ENCODE peak calls at places on chromosomes 1 and 21, in seven cellular contexts. R is fibroblast of pulmonary artery, X is PC-3, P is osteoblast, G is ovary, Q is dorsolateral prefrontal cortex, N is BE2C. T is an unnamed sample.

GRCh38 chr1:11058595-11059165 is 1.1 kb downstream of the SRM start:
- DNase-seq in G (no peak), N (no peak), R (no peak), X (no peak), P (peak), Q (no peak), T (no peak)

GRCh38 chr1:59779949-59780348 is 34.8 kb upstream of the HOOK1 start:
- DNase-seq in X (peak), Q (no peak), P (no peak), N (no peak), R (no peak), G (no peak), T (no peak)

GRCh38 chr1:10540277-10541005 is 65.7 kb downstream of the PEX14 start:
- DNase-seq in N (no peak), Q (no peak), G (peak), X (no peak), R (peak), P (peak), T (peak)

GRCh38 chr21:40846057-40846456 is 901 bp downstream of the DSCAM start:
- DNase-seq in Q (no peak), X (peak), R (no peak), G (no peak), N (no peak), P (no peak), T (no peak)

GRCh38 chr1:117512728-117513321 is 93.0 kb upstream of the TENT5C start:
- DNase-seq in G (no peak), Q (no peak), R (peak), X (peak), N (no peak), P (peak), T (peak)

GRCh38 chr21:46605759-46606426 is 1.0 kb upstream of the S100B start:
- DNase-seq in Q (no peak), G (no peak), N (no peak), X (no peak), R (no peak), P (no peak), T (no peak)

GRCh38 chr1:77970192-77970591 is 8.7 kb downstream of the FUBP1 start:
- DNase-seq in G (no peak), P (no peak), N (no peak), Q (no peak), X (no peak), R (no peak), T (peak)

GRCh38 chr1:1013922-1014617 is 773 bp downstream of the ISG15 start:
- DNase-seq in X (peak), P (peak), R (no peak), Q (no peak), G (no peak), N (no peak), T (peak)

GRCh38 chr21:42635848-42636534 is 17.4 kb upstream of the PDE9A start:
- DNase-seq in R (no peak), X (no peak), Q (peak), P (no peak), N (no peak), G (no peak), T (no peak)

GRCh38 chr1:226158983-226159382 is 27.6 kb downstream of the ACBD3 start:
- DNase-seq in G (no peak), P (no peak), N (no peak), Q (no peak), X (no peak), R (no peak), T (no peak)

GRCh38 chr21:45947296-45947695 is 34.3 kb upstream of the COL6A1 start:
- DNase-seq in X (no peak), N (no peak), G (no peak), P (no peak), Q (no peak), R (no peak), T (no peak)

GRCh38 chr1:234509457-234510328 is 30.7 kb upstream of the TARBP1 start:
- DNase-seq in Q (no peak), P (no peak), R (no peak), N (peak), X (no peak), G (no peak), T (peak)

GRCh38 chr1:207578796-207579435 is 66.0 kb upstream of the CR1L start:
- DNase-seq in R (no peak), G (no peak), X (no peak), P (no peak), Q (no peak), N (no peak), T (no peak)

GRCh38 chr1:186681136-186681535 is 913 bp upstream of the PTGS2 start:
- DNase-seq in P (no peak), N (no peak), Q (no peak), R (no peak), X (no peak), G (no peak), T (peak)

GRCh38 chr1:235873045-235873444 is 6.3 kb upstream of the LYST start:
- DNase-seq in P (no peak), N (no peak), Q (no peak), G (no peak), X (no peak), R (no peak), T (no peak)

GRCh38 chr1:31910933-31911332 is 27.2 kb downstream of the PTP4A2 start:
- DNase-seq in R (peak), N (no peak), P (no peak), X (no peak), Q (no peak), G (no peak), T (peak)

GRCh38 chr1:37705399-37705798 is 13.1 kb downstream of the CDCA8 start:
- DNase-seq in X (no peak), N (no peak), G (no peak), R (no peak), Q (no peak), P (no peak), T (no peak)

GRCh38 chr1:156394835-156395461 is 25.9 kb downstream of the RHBG start:
- DNase-seq in X (peak), P (peak), G (no peak), R (no peak), N (no peak), Q (no peak), T (no peak)

GRCh38 chr1:231803353-231803752 is 176.8 kb downstream of the DISC1 start:
- DNase-seq in X (no peak), G (no peak), N (no peak), Q (no peak), R (peak), P (no peak), T (peak)

GRCh38 chr1:163361123-163361934 is 39.6 kb downstream of the NUF2 start:
- DNase-seq in N (no peak), X (peak), G (no peak), P (no peak), Q (no peak), R (peak), T (no peak)

GRCh38 chr1:65993047-65993363 is 200.3 kb downstream of the PDE4B start:
- DNase-seq in P (no peak), N (peak), X (no peak), Q (no peak), R (no peak), G (no peak), T (no peak)

GRCh38 chr1:163372576-163372975 is 50.8 kb downstream of the NUF2 start:
- DNase-seq in X (no peak), P (no peak), G (no peak), R (no peak), Q (no peak), N (no peak), T (no peak)

GRCh38 chr1:49544615-49545014 is 479.1 kb downstream of the AGBL4 start:
- DNase-seq in P (no peak), R (no peak), Q (no peak), G (no peak), X (no peak), N (no peak), T (no peak)

DNA sequence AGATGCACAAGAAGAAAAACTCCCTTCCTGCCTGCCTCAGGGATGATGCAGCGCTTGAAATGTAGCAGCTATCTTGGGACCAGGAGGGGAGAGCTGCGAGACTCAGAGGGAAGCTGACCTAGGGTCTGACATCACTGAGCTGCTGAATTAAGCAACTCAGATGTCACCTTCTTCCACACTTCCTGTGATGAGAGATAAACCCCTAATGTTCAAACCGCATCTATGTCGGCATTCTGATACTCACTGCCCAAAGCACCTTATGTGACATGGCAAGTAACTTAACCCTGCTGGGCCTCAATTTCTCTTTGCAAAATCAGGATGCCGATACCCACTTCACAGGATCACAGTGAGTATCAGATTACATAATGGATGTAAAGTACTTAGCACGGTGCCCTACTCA is 9.1 kb upstream of the AK2 start:
- DNase-seq in R (peak), G (no peak), P (no peak), N (no peak), X (no peak), Q (no peak), T (no peak)
- H3K4me3 ChIP-seq in R (no peak), G (no peak), P (no peak), N (no peak), X (no peak), Q (no peak), T (no peak)

GRCh38 chr1:202170726-202171125 is 10.3 kb upstream of the PTPN7 start:
- DNase-seq in Q (no peak), X (no peak), G (no peak), N (no peak), R (no peak), P (no peak), T (no peak)
- TF ChIP-seq CTCF in Q (no peak), X (no peak), G (no peak), N (no peak), R (no peak), P (no peak), T (no peak)

GRCh38 chr1:39412079-39412478 is 79.4 kb upstream of the BMP8A start:
- DNase-seq in G (no peak), N (no peak), P (no peak), R (no peak), Q (no peak), X (no peak), T (no peak)
- H3K4me3 ChIP-seq in G (no peak), N (no peak), P (peak), R (peak), Q (no peak), X (peak), T (peak)

GRCh38 chr1:245493029-245493428 is 338.2 kb downstream of the KIF26B start:
- DNase-seq in X (peak), P (no peak), G (no peak), Q (no peak), N (peak), R (no peak), T (no peak)
- TF ChIP-seq CTCF in X (peak), P (peak), G (no peak), Q (no peak), N (peak), R (peak), T (peak)

DNA sequence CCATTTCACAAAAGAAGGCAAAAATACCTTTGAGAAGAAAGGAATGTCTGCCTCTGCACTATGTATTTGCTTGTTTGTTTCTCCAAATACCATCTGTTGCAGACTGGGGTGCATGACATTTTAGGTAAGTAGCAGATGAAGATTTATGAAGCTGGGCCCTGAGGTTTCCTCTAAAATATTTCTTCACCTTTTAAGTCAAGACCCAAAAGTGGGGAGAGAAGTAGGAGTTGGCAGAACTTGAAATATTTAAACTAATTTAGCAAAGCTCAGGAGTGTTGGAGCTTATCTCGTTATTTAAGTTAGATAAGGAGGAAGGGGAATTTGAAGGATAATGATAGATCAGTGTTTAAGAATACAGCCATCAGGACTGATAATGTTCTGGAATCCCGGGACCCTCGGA is 152.9 kb downstream of the DHRS3 start:
- DNase-seq in P (no peak), X (no peak), Q (no peak), N (no peak), G (no peak), R (no peak), T (no peak)
- H3K4me3 ChIP-seq in P (no peak), X (no peak), Q (no peak), N (no peak), G (no peak), R (no peak), T (no peak)

GRCh38 chr1:154405762-154406571 is 824 bp downstream of the IL6R start:
- DNase-seq in P (peak), Q (peak), X (peak), G (peak), R (peak), N (peak), T (peak)
- TF ChIP-seq CTCF in P (peak), Q (no peak), X (peak), G (peak), R (peak), N (peak), T (peak)

DNA sequence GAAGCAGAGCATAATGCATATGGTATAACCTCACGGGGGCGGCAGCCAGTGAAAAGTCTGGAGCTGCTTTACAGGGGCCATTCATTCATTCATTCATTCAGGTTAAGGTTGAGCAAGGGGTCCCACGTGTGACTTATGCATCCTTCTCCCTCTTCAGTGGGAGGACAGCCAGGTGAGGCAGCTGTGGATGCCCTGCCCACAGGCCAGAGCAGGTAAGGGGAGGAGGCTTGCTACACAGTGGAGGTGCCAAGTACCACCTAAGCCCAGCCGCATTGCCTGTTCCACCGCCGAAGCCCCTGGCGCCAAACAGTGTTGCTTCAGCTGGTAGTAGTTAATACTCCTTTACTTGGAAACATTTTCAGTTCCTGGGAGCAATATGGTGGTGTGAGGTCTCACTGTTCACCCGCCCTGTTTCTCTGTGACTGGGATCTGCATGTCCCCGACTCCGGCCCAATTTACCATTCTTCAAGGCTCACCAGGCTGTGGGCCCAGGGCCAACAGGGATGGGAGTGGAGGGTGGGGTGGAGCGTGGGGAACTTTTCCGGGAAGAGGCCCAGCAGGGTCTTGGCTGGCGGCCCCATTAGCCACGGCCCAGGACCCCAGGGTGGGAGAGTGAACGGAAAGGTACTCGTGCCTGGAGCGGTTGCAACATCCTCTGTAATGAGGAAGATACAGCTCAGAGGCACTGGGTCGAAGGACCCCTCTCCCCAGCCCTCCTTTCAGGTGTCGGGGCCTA is 722 bp upstream of the PODN start:
- DNase-seq in P (peak), Q (peak), G (peak), N (no peak), R (peak), X (no peak), T (peak)
- H3K4me3 ChIP-seq in P (peak), Q (peak), G (peak), N (peak), R (peak), X (no peak), T (peak)

GRCh38 chr1:158045639-158046038 is 52.2 kb downstream of the KIRREL1 start:
- DNase-seq in R (peak), Q (no peak), X (no peak), G (no peak), P (no peak), N (no peak), T (peak)
- TF ChIP-seq CTCF in R (no peak), Q (no peak), X (no peak), G (no peak), P (no peak), N (no peak), T (no peak)